ENCODE peak calls at places on chromosome 12, in five cellular contexts. F, P, V, B and A are unnamed samples.

GRCh38 chr12:26691234-26691970 is 141.6 kb downstream of the ITPR2 start:
- DNase-seq in F (no peak), P (peak), V (peak), B (peak), A (no peak)

GRCh38 chr12:115259968-115260806 is 576.2 kb upstream of the TBX3 start:
- DNase-seq in F (no peak), P (no peak), V (no peak), B (no peak), A (peak)

GRCh38 chr12:74111688-74112360 is 425.8 kb upstream of the ATXN7L3B start:
- DNase-seq in F (no peak), P (peak), V (no peak), B (peak), A (no peak)

GRCh38 chr12:26264215-26264838 is 69.0 kb downstream of the SSPN start:
- DNase-seq in F (no peak), P (no peak), V (no peak), B (no peak), A (no peak)

GRCh38 chr12:24500466-24501232 is 448.3 kb downstream of the BCAT1 start:
- DNase-seq in F (no peak), P (no peak), V (no peak), B (no peak), A (no peak)

GRCh38 chr12:29286081-29286800 is 94.7 kb downstream of the ERGIC2 start:
- DNase-seq in F (no peak), P (no peak), V (no peak), B (no peak), A (no peak)

GRCh38 chr12:89160716-89161123 is 191.6 kb downstream of the DUSP6 start:
- DNase-seq in F (peak), P (no peak), V (no peak), B (no peak), A (no peak)

GRCh38 chr12:101634724-101635123 is 40.0 kb downstream of the MYBPC1 start:
- DNase-seq in F (no peak), P (no peak), V (no peak), B (no peak), A (no peak)

GRCh38 chr12:112881602-112882001 is 25.2 kb upstream of the OAS1 start:
- DNase-seq in F (no peak), P (no peak), V (no peak), B (no peak), A (no peak)

GRCh38 chr12:65248656-65249633 is 29.5 kb upstream of the MSRB3 start:
- DNase-seq in F (no peak), P (no peak), V (no peak), B (no peak), A (no peak)

GRCh38 chr12:65308601-65309071 is 30.2 kb downstream of the MSRB3 start:
- DNase-seq in F (no peak), P (no peak), V (no peak), B (no peak), A (no peak)

GRCh38 chr12:55743131-55743921 is 404 bp downstream of the GDF11 start:
- DNase-seq in F (peak), P (no peak), V (peak), B (peak), A (no peak)

GRCh38 chr12:79673334-79673733 is 17.4 kb downstream of the PAWR start:
- DNase-seq in F (no peak), P (no peak), V (peak), B (no peak), A (peak)

GRCh38 chr12:57708296-57708695 is 14.4 kb downstream of the OS9 start:
- DNase-seq in F (no peak), P (no peak), V (no peak), B (no peak), A (no peak)

GRCh38 chr12:79877246-79877645 is 57.7 kb downstream of the PPP1R12A start:
- DNase-seq in F (no peak), P (no peak), V (no peak), B (no peak), A (no peak)

GRCh38 chr12:52372216-52373154 is 5.2 kb upstream of the KRT85 start:
- DNase-seq in F (peak), P (peak), V (peak), B (peak), A (peak)

GRCh38 chr12:88420460-88420859 is 159.8 kb downstream of the KITLG start:
- DNase-seq in F (no peak), P (no peak), V (no peak), B (no peak), A (no peak)

GRCh38 chr12:65728913-65729793 is 95.1 kb upstream of the HMGA2 start:
- DNase-seq in F (no peak), P (no peak), V (no peak), B (no peak), A (no peak)

GRCh38 chr12:21439347-21439746 is 1.9 kb downstream of the PYROXD1 start:
- DNase-seq in F (no peak), P (no peak), V (no peak), B (no peak), A (no peak)

GRCh38 chr12:38921025-38921677 is 15.8 kb upstream of the CPNE8 start:
- DNase-seq in F (peak), P (no peak), V (peak), B (no peak), A (peak)

GRCh38 chr12:100959481-100959880 is 164.9 kb downstream of the ANO4 start:
- DNase-seq in F (no peak), P (no peak), V (no peak), B (no peak), A (no peak)

GRCh38 chr12:131929530-131930456 is 717 bp downstream of the PUS1 start:
- DNase-seq in F (peak), P (no peak), V (peak), B (no peak), A (no peak)

GRCh38 chr12:87150969-87151662 is 878.1 kb downstream of the C12orf50 start:
- DNase-seq in F (no peak), P (no peak), V (no peak), B (no peak), A (no peak)

GRCh38 chr12:124500232-124501079 is 67.0 kb downstream of the NCOR2 start:
- DNase-seq in F (no peak), P (peak), V (no peak), B (no peak), A (no peak)

GRCh38 chr12:95608252-95609033 is 57.2 kb upstream of the USP44 start:
- DNase-seq in F (no peak), P (peak), V (peak), B (no peak), A (peak)

GRCh38 chr12:45763381-45763780 is 33.9 kb downstream of the ARID2 start:
- DNase-seq in F (no peak), P (no peak), V (no peak), B (no peak), A (no peak)

GRCh38 chr12:116735951-116736599 is 1.8 kb downstream of the SPRING1 start:
- DNase-seq in F (no peak), P (no peak), V (no peak), B (no peak), A (no peak)

GRCh38 chr12:6752181-6752930 is 585 bp downstream of the MLF2 start:
- DNase-seq in F (no peak), P (no peak), V (no peak), B (no peak), A (peak)

GRCh38 chr12:15732341-15733061 is 56.7 kb downstream of the EPS8 start:
- DNase-seq in F (no peak), P (no peak), V (no peak), B (no peak), A (no peak)

GRCh38 chr12:6367065-6367968 is 8.0 kb downstream of the SCNN1A start:
- DNase-seq in F (no peak), P (no peak), V (no peak), B (no peak), A (no peak)